ENCODE peak calls at places on chromosomes 7 and 10, in six cellular contexts. A, L, N, V, F and B are unnamed samples.

GRCh38 chr7:112071856-112072255 is 134.3 kb downstream of the DOCK4 start:
- DNase-seq in N (peak; percentile 12), F (peak; percentile 7), L (no peak), A (no peak), V (no peak), B (no peak)

GRCh38 chr10:122362621-122363020 is 11.9 kb upstream of the PLEKHA1 start:
- DNase-seq in F (peak; percentile 16), L (no peak), N (no peak), V (no peak), A (no peak), B (no peak)

GRCh38 chr10:127736915-127737562 is at the start of gene FOXI2:
- DNase-seq in N (no peak), V (no peak), F (no peak), A (no peak), L (no peak), B (no peak)

GRCh38 chr10:26468691-26469090 is 30.6 kb downstream of the APBB1IP start:
- DNase-seq in F (no peak), N (no peak), L (no peak), A (peak; percentile 47), V (no peak), B (no peak)

GRCh38 chr10:26367771-26368170 is 70.4 kb upstream of the APBB1IP start:
- DNase-seq in V (no peak), F (peak; percentile 11), L (peak; percentile 40), N (no peak), A (peak; percentile 63), B (no peak)

GRCh38 chr7:148883233-148884048 is 650 bp downstream of the EZH2 start:
- DNase-seq in V (peak; percentile 63), N (no peak), F (peak; percentile 37), A (peak; percentile 62), L (no peak), B (peak; percentile 72)

GRCh38 chr10:3248526-3249255 is 76.1 kb upstream of the PITRM1 start:
- DNase-seq in L (peak; percentile 88), V (no peak), F (peak; percentile 92), N (peak; percentile 94), A (no peak), B (no peak)

GRCh38 chr7:18535811-18536413 is 40.4 kb downstream of the HDAC9 start:
- DNase-seq in V (no peak), F (no peak), N (no peak), A (peak; percentile 49), L (no peak), B (no peak)

GRCh38 chr10:24519950-24520349 is 203.7 kb downstream of the ARHGAP21 start:
- DNase-seq in A (no peak), N (peak; percentile 5), L (no peak), F (no peak), V (peak; percentile 49), B (peak; percentile 34)

GRCh38 chr7:151395036-151395367 is 14.8 kb downstream of the WDR86 start:
- DNase-seq in N (no peak), L (no peak), V (no peak), A (no peak), F (no peak), B (no peak)

GRCh38 chr7:106959753-106960152 is 84.8 kb upstream of the PRKAR2B start:
- DNase-seq in F (no peak), V (no peak), N (no peak), L (no peak), A (peak; percentile 70), B (no peak)

GRCh38 chr10:77533887-77534278 is 103.7 kb downstream of the KCNMA1 start:
- DNase-seq in L (no peak), V (no peak), A (no peak), F (peak; percentile 49), N (no peak), B (no peak)

GRCh38 chr7:127858091-127858914 is 172.9 kb downstream of the LRRC4 start:
- DNase-seq in L (no peak), N (no peak), A (no peak), F (no peak), V (no peak), B (no peak)

GRCh38 chr7:23277359-23277989 is 21.7 kb upstream of the MALSU1 start:
- DNase-seq in L (peak; percentile 84), V (peak; percentile 69), A (peak; percentile 82), F (peak; percentile 82), N (peak; percentile 75), B (peak; percentile 67)

GRCh38 chr10:12194752-12195271 is 879 bp downstream of the NUDT5 start:
- DNase-seq in A (peak; percentile 46), L (peak; percentile 45), N (peak; percentile 31), V (no peak), F (peak; percentile 68), B (no peak)

GRCh38 chr7:37405603-37406122 is 43.0 kb downstream of the ELMO1 start:
- DNase-seq in V (no peak), F (no peak), L (no peak), A (no peak), N (no peak), B (no peak)

DNA sequence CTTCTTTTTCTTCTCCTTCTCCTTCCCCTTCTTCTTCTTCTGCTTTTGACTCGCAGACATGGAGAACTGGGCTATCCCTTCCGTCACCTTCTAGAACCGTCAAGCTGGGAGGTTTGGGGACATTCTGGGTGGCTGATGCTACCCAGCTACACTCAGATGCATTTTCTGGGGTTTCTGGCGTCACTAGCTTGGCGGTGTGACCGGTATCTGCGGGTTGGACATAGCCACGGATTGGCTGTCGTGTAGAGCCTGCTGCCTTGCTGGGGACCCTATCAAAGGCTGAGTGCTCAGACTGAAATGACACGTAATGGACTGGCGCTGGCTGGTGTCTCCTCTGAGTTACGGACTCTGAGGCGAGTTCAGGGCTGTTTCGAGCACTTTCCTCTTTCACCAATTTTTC is 101.7 kb downstream of the SVIL start:
- DNase-seq in F (no peak), A (no peak), N (no peak), V (no peak), L (no peak), B (no peak)
- TF ChIP-seq CTCF in F (no peak), A (no peak), N (no peak), V (no peak), L (no peak), B (no peak)

GRCh38 chr7:32164341-32164996 is 94.3 kb upstream of the PDE1C start:
- DNase-seq in F (peak; percentile 66), N (peak; percentile 76), L (peak; percentile 66), A (no peak), V (no peak), B (peak; percentile 7)
- TF ChIP-seq CTCF in F (peak; percentile 47), N (peak; percentile 61), L (peak; percentile 48), A (peak; percentile 20), V (peak; percentile 6), B (peak; percentile 31)

DNA sequence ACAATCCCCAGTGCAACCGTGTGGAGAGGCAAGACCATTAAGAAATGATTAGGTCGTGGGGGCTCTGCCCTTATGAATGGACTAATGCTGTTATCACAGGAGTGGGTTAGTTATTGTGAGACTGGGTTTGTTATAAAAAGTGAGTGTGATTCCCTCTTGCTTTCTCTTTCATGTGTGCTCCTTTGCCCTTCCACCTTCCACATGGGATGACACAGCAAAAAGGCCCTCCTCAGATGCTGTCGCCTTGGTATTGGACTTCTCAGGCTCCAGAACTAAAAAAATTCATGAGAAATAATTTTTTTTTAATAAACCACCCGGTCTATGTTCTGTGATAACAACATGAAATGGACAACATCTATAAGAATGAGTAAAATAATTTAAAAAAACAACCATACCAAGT is 136.1 kb upstream of the PCBD1 start:
- DNase-seq in A (no peak), F (no peak), N (no peak), L (no peak), V (no peak), B (no peak)
- TF ChIP-seq CTCF in A (no peak), F (no peak), N (no peak), L (no peak), V (no peak), B (no peak)

DNA sequence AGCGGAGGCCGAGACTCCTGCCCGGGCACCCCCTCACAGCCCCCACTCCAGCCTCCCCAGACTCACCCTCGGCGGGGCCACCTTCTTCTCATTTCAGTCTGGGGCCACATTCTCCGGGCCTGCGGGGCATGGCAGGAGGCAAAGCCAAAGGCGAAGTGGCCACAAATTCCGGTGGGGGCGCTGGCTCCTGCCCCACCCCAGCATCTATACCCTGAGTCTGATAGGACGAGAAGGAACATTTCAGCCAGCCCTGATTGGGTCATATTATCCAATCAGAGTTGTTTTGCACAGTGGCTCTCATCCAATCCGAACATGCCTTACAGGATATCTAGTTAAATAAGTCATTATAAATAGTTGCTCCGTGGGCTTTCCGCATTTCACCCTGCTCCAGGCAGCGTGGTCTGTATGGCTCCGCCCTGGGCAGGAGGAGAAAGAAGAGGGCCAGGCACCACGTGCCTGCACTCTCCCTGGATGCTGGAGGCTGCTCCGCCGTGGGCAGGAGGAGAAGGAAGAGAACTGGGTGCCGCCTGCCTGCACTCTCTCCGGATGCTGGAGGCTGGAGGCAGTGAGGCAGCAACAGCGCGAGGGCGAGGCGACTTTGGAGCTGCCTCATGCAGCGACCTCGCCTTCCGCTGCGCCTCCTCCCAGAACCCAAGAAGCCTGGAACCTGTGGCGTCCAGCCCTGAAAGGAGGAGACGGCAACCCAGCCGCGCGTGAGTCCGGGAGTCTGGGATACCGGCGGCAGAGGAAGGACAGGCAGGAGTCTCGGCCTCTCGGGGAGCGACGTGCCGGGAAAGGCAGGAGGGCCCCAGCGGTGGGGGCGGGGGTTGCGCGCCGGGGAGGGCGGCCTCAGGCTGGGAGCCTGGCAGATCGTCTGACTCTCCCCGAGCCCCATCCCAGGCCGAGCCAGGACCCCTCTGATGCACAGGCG is 162.9 kb downstream of the ZNF33B start:
- DNase-seq in F (peak; percentile 83), A (no peak), V (peak; percentile 8), N (peak; percentile 16), L (peak; percentile 49), B (no peak)
- TF ChIP-seq CTCF in F (no peak), A (no peak), V (no peak), N (no peak), L (no peak), B (no peak)

GRCh38 chr7:99733448-99733847 is 1.5 kb downstream of the CYP3A7 start:
- DNase-seq in F (peak; percentile 19), N (no peak), V (no peak), A (peak; percentile 19), L (no peak), B (no peak)
- TF ChIP-seq CTCF in F (peak; percentile 36), N (no peak), V (no peak), A (peak; percentile 71), L (peak; percentile 34), B (peak; percentile 42)

GRCh38 chr10:119479048-119479394 is 63.5 kb downstream of the RGS10 start:
- DNase-seq in A (peak; percentile 45), L (no peak), F (peak; percentile 40), N (no peak), V (no peak), B (no peak)
- TF ChIP-seq CTCF in A (no peak), L (no peak), F (no peak), N (no peak), V (no peak), B (no peak)